ENCODE peak calls at places on chromosomes 2 and 18, in six cellular contexts. V is uterus, F is left ventricle myocardium inferior, A is WERI-Rb-1, U is hepatocyte, O is heart left ventricle. M is an unnamed sample.

GRCh38 chr2:163198007-163198406 is 359.4 kb upstream of the KCNH7 start:
- DNase-seq in V (no peak), F (no peak), A (no peak), U (no peak), O (no peak), M (no peak)

GRCh38 chr18:44815108-44815507 is 134.4 kb downstream of the SETBP1 start:
- DNase-seq in V (no peak), F (no peak), A (no peak), U (no peak), O (no peak), M (no peak)

GRCh38 chr18:61898576-61899205 is 5.9 kb upstream of the RNF152 start:
- DNase-seq in V (no peak), F (no peak), A (peak; percentile 86), U (peak; percentile 67), O (no peak), M (no peak)

GRCh38 chr2:240922234-240922981 is 16.3 kb downstream of the CROCC2 start:
- DNase-seq in V (no peak), F (peak; percentile 10), A (peak; percentile 4), U (no peak), O (peak; percentile 20), M (no peak)

GRCh38 chr2:69625078-69625788 is 18.3 kb downstream of the AAK1 start:
- DNase-seq in V (no peak), F (no peak), A (no peak), U (peak; percentile 28), O (no peak), M (no peak)

GRCh38 chr2:7203056-7203467 is 285.9 kb downstream of the RNF144A start:
- DNase-seq in V (peak; percentile 23), F (no peak), A (peak; percentile 66), U (peak; percentile 82), O (no peak), M (peak; percentile 23)

GRCh38 chr2:112642961-112643360 is 2.8 kb upstream of the SLC20A1 start:
- DNase-seq in V (no peak), F (no peak), A (no peak), U (no peak), O (no peak), M (no peak)

GRCh38 chr2:86035883-86036789 is 69.5 kb downstream of the POLR1A start:
- DNase-seq in V (peak; percentile 85), F (peak; percentile 83), A (no peak), U (peak; percentile 66), O (peak; percentile 92), M (peak; percentile 91)

GRCh38 chr2:42974303-42974696 is 181.9 kb upstream of the HAAO start:
- DNase-seq in V (peak; percentile 20), F (no peak), A (no peak), U (no peak), O (no peak), M (no peak)

GRCh38 chr2:196073521-196073920 is 4.9 kb upstream of the DNAH7 start:
- DNase-seq in V (no peak), F (no peak), A (no peak), U (peak; percentile 18), O (no peak), M (no peak)

GRCh38 chr2:20697322-20697934 is 30.5 kb downstream of the GDF7 start:
- DNase-seq in V (no peak), F (no peak), A (no peak), U (no peak), O (no peak), M (no peak)

GRCh38 chr18:9417081-9417841 is 58.1 kb upstream of the RALBP1 start:
- DNase-seq in V (peak; percentile 31), F (peak; percentile 37), A (no peak), U (peak; percentile 21), O (peak; percentile 53), M (peak; percentile 65)

GRCh38 chr2:38742797-38743559 is 8.2 kb downstream of the SRSF7 start:
- DNase-seq in V (no peak), F (no peak), A (no peak), U (no peak), O (no peak), M (no peak)

GRCh38 chr2:176852667-176853066 is 359.9 kb upstream of the HNRNPA3 start:
- DNase-seq in V (no peak), F (no peak), A (no peak), U (no peak), O (no peak), M (no peak)

DNA sequence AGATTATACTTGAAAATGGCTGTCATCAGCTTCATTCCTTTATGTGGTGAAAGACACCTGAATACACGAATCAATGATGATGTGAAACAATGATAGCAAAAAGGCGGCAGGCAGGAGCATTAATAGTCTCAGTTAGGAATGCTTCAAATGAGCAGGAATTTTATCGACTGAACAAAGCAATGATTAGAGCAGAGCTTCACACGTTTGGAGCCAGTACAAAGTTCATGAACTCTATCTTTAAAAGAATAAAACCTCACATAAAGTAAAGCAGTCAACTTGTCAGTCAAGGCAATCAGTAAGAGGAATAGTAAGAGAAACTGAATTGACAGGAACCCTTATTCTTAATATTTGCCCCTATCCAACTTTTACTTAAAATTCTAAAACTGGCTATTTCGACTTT is 78.4 kb upstream of the SERTAD2 start:
- DNase-seq in V (no peak), F (no peak), A (no peak), U (peak; percentile 33), O (no peak), M (no peak)
- H3K27ac ChIP-seq in V (no peak overlapping the region), F (peak overlapping the region; percentile 83), A (no peak overlapping the region), U (peak overlapping the region; percentile 74), O (no peak overlapping the region), M (no peak overlapping the region)

GRCh38 chr2:189116984-189117383 is 62.6 kb downstream of the COL5A2 start:
- DNase-seq in V (no peak), F (no peak), A (no peak), U (no peak), O (no peak), M (no peak)
- TF ChIP-seq CTCF in V (no peak), F (no peak), A (no peak), U (no peak), O (no peak), M (no peak)

DNA sequence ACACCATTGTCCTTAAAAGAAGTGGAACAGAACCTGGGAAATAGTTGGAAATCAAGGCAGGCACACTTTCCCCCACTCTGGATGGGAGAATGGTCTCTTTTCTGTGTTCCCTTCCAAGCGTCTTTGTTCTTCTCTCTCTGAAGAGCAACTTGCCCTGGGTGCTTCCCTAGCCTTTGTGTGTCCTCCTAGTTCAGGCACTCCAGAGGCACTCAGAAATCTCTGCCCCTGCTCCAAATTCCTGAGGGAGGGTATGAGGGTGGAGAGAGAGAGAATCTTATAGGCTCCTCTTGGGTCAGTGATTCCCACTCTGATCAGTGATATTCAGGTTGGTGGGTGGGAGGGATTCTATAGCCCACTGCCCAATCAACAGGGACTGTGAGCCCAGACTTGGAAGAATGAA is 8.8 kb upstream of the SIX2 start:
- DNase-seq in V (no peak), F (no peak), A (no peak), U (no peak), O (no peak), M (no peak)
- H3K27me3 ChIP-seq in V (peaks cover 15% of the 10 kb centered on the region), F (peaks cover 98% of the 10 kb centered on the region), A (peaks cover 33% of the 10 kb centered on the region), U (peaks cover 78% of the 10 kb centered on the region), O (peaks cover 12% of the 10 kb centered on the region), M (no peaks in the 10 kb centered on the region)

GRCh38 chr2:36438454-36438977 is 82.9 kb downstream of the CRIM1 start:
- DNase-seq in V (no peak), F (no peak), A (no peak), U (peak; percentile 34), O (no peak), M (no peak)
- H3K27ac ChIP-seq in V (peak overlapping the region; percentile 61), F (no peak overlapping the region), A (no peak overlapping the region), U (no peak overlapping the region), O (no peak overlapping the region), M (peak overlapping the region; percentile 60)

GRCh38 chr2:233422649-233423435 is 68.5 kb downstream of the DGKD start:
- DNase-seq in V (no peak), F (no peak), A (no peak), U (peak; percentile 33), O (no peak), M (no peak)
- TF ChIP-seq CTCF in V (no peak), F (no peak), A (no peak), U (no peak), O (no peak), M (no peak)